ENCODE peak calls at places on chromosomes 12 and 14, in five cellular contexts. One of them, this sample, is unnamed.

GRCh38 chr12:113184098-113184899 is 979 bp downstream of the DDX54 start:
- DNase-seq in neural progenitor cell: no peak
- DNase-seq in HFF-Myc: no peak
- DNase-seq in heart left ventricle: no peak
- DNase-seq in CD4-positive, alpha-beta T cell: no peak
- DNase-seq in this sample: peak

GRCh38 chr12:34597548-34598351 is 575.5 kb downstream of the ALG10 start:
- DNase-seq in neural progenitor cell: no peak
- DNase-seq in heart left ventricle: no peak
- DNase-seq in CD4-positive, alpha-beta T cell: no peak
- DNase-seq in HFF-Myc: no peak
- DNase-seq in this sample: no peak

GRCh38 chr14:68814376-68815287 is 21.8 kb upstream of the ZFP36L1 start:
- DNase-seq in neural progenitor cell: peak
- DNase-seq in CD4-positive, alpha-beta T cell: peak
- DNase-seq in HFF-Myc: no peak
- DNase-seq in heart left ventricle: peak
- DNase-seq in this sample: peak

GRCh38 chr12:53213348-53213747 is 6.3 kb upstream of the ITGB7 start:
- DNase-seq in neural progenitor cell: peak
- DNase-seq in HFF-Myc: no peak
- DNase-seq in heart left ventricle: peak
- DNase-seq in CD4-positive, alpha-beta T cell: peak
- DNase-seq in this sample: peak

GRCh38 chr12:56724660-56724988 is 475 bp downstream of the NACA start:
- DNase-seq in CD4-positive, alpha-beta T cell: no peak
- DNase-seq in HFF-Myc: no peak
- DNase-seq in heart left ventricle: no peak
- DNase-seq in neural progenitor cell: peak
- DNase-seq in this sample: no peak

GRCh38 chr12:130748786-130749185 is 32.7 kb upstream of the RIMBP2 start:
- DNase-seq in heart left ventricle: no peak
- DNase-seq in HFF-Myc: no peak
- DNase-seq in CD4-positive, alpha-beta T cell: no peak
- DNase-seq in neural progenitor cell: no peak
- DNase-seq in this sample: no peak

GRCh38 chr12:80598004-80598606 is 109.3 kb upstream of the MYF6 start:
- DNase-seq in heart left ventricle: no peak
- DNase-seq in HFF-Myc: peak
- DNase-seq in CD4-positive, alpha-beta T cell: no peak
- DNase-seq in neural progenitor cell: peak
- DNase-seq in this sample: no peak

GRCh38 chr14:99192823-99193222 is 79.2 kb downstream of the BCL11B start:
- DNase-seq in HFF-Myc: no peak
- DNase-seq in CD4-positive, alpha-beta T cell: no peak
- DNase-seq in heart left ventricle: no peak
- DNase-seq in neural progenitor cell: no peak
- DNase-seq in this sample: no peak

GRCh38 chr12:122935318-122935717 is 30.9 kb downstream of the ABCB9 start:
- DNase-seq in CD4-positive, alpha-beta T cell: no peak
- DNase-seq in heart left ventricle: no peak
- DNase-seq in HFF-Myc: no peak
- DNase-seq in neural progenitor cell: peak
- DNase-seq in this sample: no peak

GRCh38 chr12:132774159-132774558 is 12.5 kb upstream of the ANKLE2 start:
- DNase-seq in neural progenitor cell: no peak
- DNase-seq in HFF-Myc: no peak
- DNase-seq in CD4-positive, alpha-beta T cell: no peak
- DNase-seq in heart left ventricle: no peak
- DNase-seq in this sample: no peak

GRCh38 chr12:52244615-52244994 is 11.6 kb downstream of the KRT7 start:
- DNase-seq in heart left ventricle: no peak
- DNase-seq in CD4-positive, alpha-beta T cell: no peak
- DNase-seq in neural progenitor cell: no peak
- DNase-seq in HFF-Myc: no peak
- DNase-seq in this sample: no peak

GRCh38 chr12:88339966-88340365 is 197.9 kb downstream of the TMTC3 start:
- DNase-seq in HFF-Myc: no peak
- DNase-seq in neural progenitor cell: no peak
- DNase-seq in heart left ventricle: no peak
- DNase-seq in CD4-positive, alpha-beta T cell: no peak
- DNase-seq in this sample: no peak

GRCh38 chr12:15011162-15011561 is 38.3 kb downstream of the PDE6H start:
- DNase-seq in HFF-Myc: no peak
- DNase-seq in neural progenitor cell: no peak
- DNase-seq in heart left ventricle: no peak
- DNase-seq in CD4-positive, alpha-beta T cell: no peak
- DNase-seq in this sample: no peak

GRCh38 chr14:92464156-92464555 is 49.4 kb upstream of the RIN3 start:
- DNase-seq in heart left ventricle: no peak
- DNase-seq in HFF-Myc: no peak
- DNase-seq in CD4-positive, alpha-beta T cell: no peak
- DNase-seq in neural progenitor cell: no peak
- DNase-seq in this sample: no peak

GRCh38 chr14:96098999-96099335 is 59.8 kb downstream of the C14orf132 start:
- DNase-seq in CD4-positive, alpha-beta T cell: no peak
- DNase-seq in neural progenitor cell: no peak
- DNase-seq in HFF-Myc: no peak
- DNase-seq in heart left ventricle: no peak
- DNase-seq in this sample: no peak

GRCh38 chr12:122895290-122895689 is 634 bp downstream of the VPS37B start:
- DNase-seq in heart left ventricle: no peak
- DNase-seq in neural progenitor cell: no peak
- DNase-seq in CD4-positive, alpha-beta T cell: no peak
- DNase-seq in HFF-Myc: no peak
- DNase-seq in this sample: no peak

GRCh38 chr12:116366456-116366776 is 88.9 kb upstream of the MED13L start:
- DNase-seq in neural progenitor cell: peak
- DNase-seq in HFF-Myc: no peak
- DNase-seq in CD4-positive, alpha-beta T cell: no peak
- DNase-seq in heart left ventricle: peak
- DNase-seq in this sample: no peak

GRCh38 chr14:54761835-54762234 is 140.8 kb downstream of the GCH1 start:
- DNase-seq in CD4-positive, alpha-beta T cell: no peak
- DNase-seq in HFF-Myc: no peak
- DNase-seq in heart left ventricle: no peak
- DNase-seq in neural progenitor cell: no peak
- DNase-seq in this sample: no peak

GRCh38 chr12:131084341-131085011 is 130.8 kb downstream of the ADGRD1 start:
- DNase-seq in heart left ventricle: no peak
- DNase-seq in CD4-positive, alpha-beta T cell: no peak
- DNase-seq in neural progenitor cell: no peak
- DNase-seq in HFF-Myc: no peak
- DNase-seq in this sample: no peak

GRCh38 chr14:94936411-94936892 is 166.5 kb upstream of the GSC start:
- DNase-seq in CD4-positive, alpha-beta T cell: no peak
- DNase-seq in HFF-Myc: peak
- DNase-seq in neural progenitor cell: peak
- DNase-seq in heart left ventricle: peak
- DNase-seq in this sample: peak

GRCh38 chr12:109178532-109178931 is 62.1 kb downstream of the ACACB start:
- DNase-seq in HFF-Myc: no peak
- DNase-seq in heart left ventricle: no peak
- DNase-seq in CD4-positive, alpha-beta T cell: no peak
- DNase-seq in neural progenitor cell: no peak
- DNase-seq in this sample: no peak

GRCh38 chr14:88430976-88431375 is 45.5 kb downstream of the SPATA7 start:
- DNase-seq in heart left ventricle: no peak
- DNase-seq in neural progenitor cell: no peak
- DNase-seq in CD4-positive, alpha-beta T cell: no peak
- DNase-seq in HFF-Myc: no peak
- DNase-seq in this sample: no peak

GRCh38 chr14:105155071-105155651 is 13.4 kb downstream of the JAG2 start:
- DNase-seq in HFF-Myc: no peak
- DNase-seq in neural progenitor cell: no peak
- DNase-seq in CD4-positive, alpha-beta T cell: no peak
- DNase-seq in heart left ventricle: peak
- DNase-seq in this sample: no peak

GRCh38 chr12:25806271-25806670 is 152.2 kb upstream of the RASSF8 start:
- DNase-seq in HFF-Myc: peak
- DNase-seq in CD4-positive, alpha-beta T cell: no peak
- DNase-seq in heart left ventricle: no peak
- DNase-seq in neural progenitor cell: no peak
- DNase-seq in this sample: no peak

GRCh38 chr14:50935126-50936090 is 8.9 kb downstream of the PYGL start:
- DNase-seq in CD4-positive, alpha-beta T cell: no peak
- DNase-seq in HFF-Myc: no peak
- DNase-seq in neural progenitor cell: no peak
- DNase-seq in heart left ventricle: no peak
- DNase-seq in this sample: no peak

GRCh38 chr14:66240112-66240511 is 246.1 kb upstream of the CCDC196 start:
- DNase-seq in heart left ventricle: no peak
- DNase-seq in CD4-positive, alpha-beta T cell: no peak
- DNase-seq in HFF-Myc: no peak
- DNase-seq in neural progenitor cell: no peak
- DNase-seq in this sample: no peak